ENCODE peak calls at places on chromosomes 11 and 22, in eight cellular contexts. One of them, this sample, is unnamed.

GRCh38 chr11:65586676-65587075 is 8.9 kb downstream of the KCNK7 start:
- DNase-seq in neural crest cell: no peak
- DNase-seq in pancreas: no peak
- DNase-seq in tibial nerve: no peak
- DNase-seq in cardiac fibroblast: peak
- DNase-seq in GM13977: no peak
- DNase-seq in hepatocyte: no peak
- DNase-seq in H1: no peak
- DNase-seq in this sample: no peak

GRCh38 chr11:73980001-73980960 is 2.4 kb downstream of the UCP2 start:
- DNase-seq in neural crest cell: no peak
- DNase-seq in pancreas: peak
- DNase-seq in tibial nerve: no peak
- DNase-seq in cardiac fibroblast: no peak
- DNase-seq in GM13977: peak
- DNase-seq in hepatocyte: peak
- DNase-seq in H1: no peak
- DNase-seq in this sample: peak

GRCh38 chr11:128448981-128449713 is 138.2 kb downstream of the ETS1 start:
- DNase-seq in neural crest cell: no peak
- DNase-seq in pancreas: no peak
- DNase-seq in tibial nerve: no peak
- DNase-seq in cardiac fibroblast: peak
- DNase-seq in GM13977: no peak
- DNase-seq in hepatocyte: no peak
- DNase-seq in H1: no peak
- DNase-seq in this sample: no peak

GRCh38 chr11:60345489-60345888 is 18.4 kb downstream of the MS4A6E start:
- DNase-seq in neural crest cell: peak
- DNase-seq in pancreas: peak
- DNase-seq in tibial nerve: no peak
- DNase-seq in cardiac fibroblast: no peak
- DNase-seq in GM13977: no peak
- DNase-seq in hepatocyte: peak
- DNase-seq in H1: peak
- DNase-seq in this sample: no peak

GRCh38 chr22:31945478-31945815 is 1.1 kb downstream of the YWHAH start:
- DNase-seq in neural crest cell: no peak
- DNase-seq in pancreas: no peak
- DNase-seq in tibial nerve: no peak
- DNase-seq in cardiac fibroblast: no peak
- DNase-seq in GM13977: no peak
- DNase-seq in hepatocyte: no peak
- DNase-seq in H1: no peak
- DNase-seq in this sample: no peak

GRCh38 chr11:97158256-97158655 is 768.4 kb downstream of the JRKL start:
- DNase-seq in neural crest cell: no peak
- DNase-seq in pancreas: no peak
- DNase-seq in tibial nerve: no peak
- DNase-seq in cardiac fibroblast: no peak
- DNase-seq in GM13977: no peak
- DNase-seq in hepatocyte: no peak
- DNase-seq in H1: no peak
- DNase-seq in this sample: no peak

GRCh38 chr22:17717708-17718107 is 56.6 kb downstream of the BID start:
- DNase-seq in neural crest cell: no peak
- DNase-seq in pancreas: no peak
- DNase-seq in tibial nerve: no peak
- DNase-seq in cardiac fibroblast: peak
- DNase-seq in GM13977: no peak
- DNase-seq in hepatocyte: no peak
- DNase-seq in H1: no peak
- DNase-seq in this sample: no peak

GRCh38 chr11:127000291-127000968 is at the start of gene KIRREL3:
- DNase-seq in neural crest cell: peak
- DNase-seq in pancreas: no peak
- DNase-seq in tibial nerve: no peak
- DNase-seq in cardiac fibroblast: no peak
- DNase-seq in GM13977: no peak
- DNase-seq in hepatocyte: peak
- DNase-seq in H1: no peak
- DNase-seq in this sample: no peak

GRCh38 chr22:29784451-29785361 is 17.5 kb downstream of the UQCR10 start:
- DNase-seq in neural crest cell: no peak
- DNase-seq in pancreas: peak
- DNase-seq in tibial nerve: no peak
- DNase-seq in cardiac fibroblast: peak
- DNase-seq in GM13977: no peak
- DNase-seq in hepatocyte: no peak
- DNase-seq in H1: no peak
- DNase-seq in this sample: no peak

GRCh38 chr11:128453444-128454336 is 133.7 kb downstream of the ETS1 start:
- DNase-seq in neural crest cell: no peak
- DNase-seq in pancreas: peak
- DNase-seq in tibial nerve: peak
- DNase-seq in cardiac fibroblast: peak
- DNase-seq in GM13977: no peak
- DNase-seq in hepatocyte: peak
- DNase-seq in H1: no peak
- DNase-seq in this sample: no peak

GRCh38 chr22:48434868-48435250 is 1392.8 kb downstream of the BRD1 start:
- DNase-seq in neural crest cell: no peak
- DNase-seq in pancreas: no peak
- DNase-seq in tibial nerve: no peak
- DNase-seq in cardiac fibroblast: no peak
- DNase-seq in GM13977: no peak
- DNase-seq in hepatocyte: no peak
- DNase-seq in H1: no peak
- DNase-seq in this sample: no peak

GRCh38 chr11:34311126-34311525 is 46.7 kb downstream of the ABTB2 start:
- DNase-seq in neural crest cell: no peak
- DNase-seq in pancreas: no peak
- DNase-seq in tibial nerve: no peak
- DNase-seq in cardiac fibroblast: no peak
- DNase-seq in GM13977: no peak
- DNase-seq in hepatocyte: no peak
- DNase-seq in H1: no peak
- DNase-seq in this sample: no peak

GRCh38 chr11:40513281-40513680 is 946.2 kb downstream of the LRRC4C start:
- DNase-seq in neural crest cell: no peak
- DNase-seq in pancreas: no peak
- DNase-seq in tibial nerve: no peak
- DNase-seq in cardiac fibroblast: no peak
- DNase-seq in GM13977: no peak
- DNase-seq in hepatocyte: no peak
- DNase-seq in H1: no peak
- DNase-seq in this sample: no peak

GRCh38 chr22:35596821-35597220 is 20.3 kb downstream of the MB start:
- DNase-seq in neural crest cell: no peak
- DNase-seq in pancreas: peak
- DNase-seq in tibial nerve: no peak
- DNase-seq in cardiac fibroblast: peak
- DNase-seq in GM13977: no peak
- DNase-seq in hepatocyte: no peak
- DNase-seq in H1: no peak
- DNase-seq in this sample: no peak

GRCh38 chr11:35359321-35360058 is 59.9 kb downstream of the SLC1A2 start:
- DNase-seq in neural crest cell: no peak
- DNase-seq in pancreas: no peak
- DNase-seq in tibial nerve: peak
- DNase-seq in cardiac fibroblast: no peak
- DNase-seq in GM13977: no peak
- DNase-seq in hepatocyte: no peak
- DNase-seq in H1: no peak
- DNase-seq in this sample: no peak

GRCh38 chr22:24563246-24563645 is 7.4 kb downstream of the SNRPD3 start:
- DNase-seq in neural crest cell: no peak
- DNase-seq in pancreas: no peak
- DNase-seq in tibial nerve: no peak
- DNase-seq in cardiac fibroblast: no peak
- DNase-seq in GM13977: no peak
- DNase-seq in hepatocyte: no peak
- DNase-seq in H1: no peak
- DNase-seq in this sample: no peak

DNA sequence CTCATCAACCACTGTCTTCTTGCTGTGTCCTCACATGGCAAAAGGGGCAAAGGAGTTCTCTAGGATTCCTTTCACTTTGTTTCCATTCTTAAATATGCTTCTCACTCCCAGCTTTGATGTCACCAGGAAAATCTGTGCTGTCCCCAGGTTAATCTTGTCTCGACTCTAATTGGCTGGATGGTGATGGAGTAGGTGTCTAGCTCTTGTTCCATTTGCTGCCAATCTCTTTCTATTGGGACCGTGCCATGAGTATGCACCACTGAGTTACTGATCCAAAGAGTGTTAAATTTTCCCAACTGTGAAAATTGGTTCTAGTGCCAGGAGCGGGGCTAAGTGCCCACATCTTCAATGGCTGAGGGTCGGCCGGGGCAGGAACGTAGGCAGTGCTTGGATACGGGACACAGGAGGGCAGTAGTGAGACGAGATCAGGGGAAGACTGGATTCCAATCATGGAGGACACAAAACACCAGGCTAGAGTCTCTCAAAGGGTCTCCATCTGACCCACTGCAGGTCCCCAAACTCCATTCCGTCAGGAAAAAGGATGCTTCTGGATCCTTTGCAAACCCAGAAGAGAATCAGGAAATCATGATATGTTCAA is 47.7 kb upstream of the CSNK2A3 start:
- DNase-seq in neural crest cell: no peak
- DNase-seq in pancreas: no peak
- DNase-seq in tibial nerve: no peak
- DNase-seq in cardiac fibroblast: no peak
- DNase-seq in GM13977: peak
- DNase-seq in hepatocyte: no peak
- DNase-seq in H1: no peak
- DNase-seq in this sample: no peak
- TF ChIP-seq CTCF in neural crest cell: peak
- TF ChIP-seq CTCF in pancreas: no peak
- TF ChIP-seq CTCF in tibial nerve: no peak
- TF ChIP-seq CTCF in cardiac fibroblast: no peak
- TF ChIP-seq CTCF in GM13977: peak
- TF ChIP-seq CTCF in hepatocyte: no peak
- TF ChIP-seq CTCF in H1: peak
- TF ChIP-seq CTCF in this sample: no peak

GRCh38 chr11:79431535-79431934 is 9.3 kb downstream of the TENM4 start:
- DNase-seq in neural crest cell: no peak
- DNase-seq in pancreas: no peak
- DNase-seq in tibial nerve: no peak
- DNase-seq in cardiac fibroblast: no peak
- DNase-seq in GM13977: no peak
- DNase-seq in hepatocyte: no peak
- DNase-seq in H1: no peak
- DNase-seq in this sample: no peak
- TF ChIP-seq CTCF in neural crest cell: no peak
- TF ChIP-seq CTCF in pancreas: no peak
- TF ChIP-seq CTCF in tibial nerve: no peak
- TF ChIP-seq CTCF in cardiac fibroblast: no peak
- TF ChIP-seq CTCF in GM13977: no peak
- TF ChIP-seq CTCF in hepatocyte: no peak
- TF ChIP-seq CTCF in H1: no peak
- TF ChIP-seq CTCF in this sample: no peak

DNA sequence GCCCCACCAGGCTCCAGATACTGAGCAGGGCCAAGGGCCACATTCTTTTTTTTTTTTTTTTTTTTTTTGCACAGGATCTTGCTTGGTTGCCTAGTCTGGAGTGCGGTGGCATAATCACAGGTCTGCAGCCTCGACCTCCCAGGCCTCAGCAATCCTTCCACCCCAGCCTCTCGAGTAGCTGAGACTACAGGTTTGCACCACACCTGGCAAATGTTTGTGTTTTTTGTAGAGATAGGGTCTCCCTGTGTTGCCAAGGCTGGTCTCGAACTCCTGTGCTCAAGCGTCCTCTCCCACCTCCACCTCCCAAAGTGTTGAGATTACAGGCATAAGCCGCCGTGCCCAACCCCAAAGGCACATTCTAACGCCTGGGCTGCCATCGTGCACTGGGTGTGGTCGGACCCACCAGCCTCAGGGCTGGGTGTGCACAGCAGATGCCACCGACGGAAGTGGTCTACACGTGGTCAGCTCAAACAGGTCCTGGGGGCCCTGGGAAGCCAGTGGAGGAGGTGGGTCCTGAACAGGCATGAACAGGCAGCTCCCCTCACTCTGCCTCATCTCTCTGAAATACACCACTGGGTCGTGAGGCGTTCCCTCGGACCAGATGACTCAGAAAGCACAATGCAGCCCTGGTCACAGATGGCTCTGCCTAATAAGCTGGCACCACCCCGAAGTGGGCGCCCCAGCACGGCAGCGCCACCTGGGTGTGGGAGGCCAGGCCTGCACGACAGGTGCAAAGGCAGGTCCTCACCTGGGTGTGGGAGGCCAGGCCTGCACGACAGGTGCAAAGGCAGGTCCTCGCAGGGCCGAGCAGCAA is 5.1 kb upstream of the B4GALNT4 start:
- DNase-seq in neural crest cell: no peak
- DNase-seq in pancreas: peak
- DNase-seq in tibial nerve: no peak
- DNase-seq in cardiac fibroblast: no peak
- DNase-seq in GM13977: peak
- DNase-seq in hepatocyte: peak
- DNase-seq in H1: peak
- DNase-seq in this sample: peak
- TF ChIP-seq CTCF in neural crest cell: peak
- TF ChIP-seq CTCF in pancreas: no peak
- TF ChIP-seq CTCF in tibial nerve: no peak
- TF ChIP-seq CTCF in cardiac fibroblast: peak
- TF ChIP-seq CTCF in GM13977: peak
- TF ChIP-seq CTCF in hepatocyte: peak
- TF ChIP-seq CTCF in H1: peak
- TF ChIP-seq CTCF in this sample: peak

DNA sequence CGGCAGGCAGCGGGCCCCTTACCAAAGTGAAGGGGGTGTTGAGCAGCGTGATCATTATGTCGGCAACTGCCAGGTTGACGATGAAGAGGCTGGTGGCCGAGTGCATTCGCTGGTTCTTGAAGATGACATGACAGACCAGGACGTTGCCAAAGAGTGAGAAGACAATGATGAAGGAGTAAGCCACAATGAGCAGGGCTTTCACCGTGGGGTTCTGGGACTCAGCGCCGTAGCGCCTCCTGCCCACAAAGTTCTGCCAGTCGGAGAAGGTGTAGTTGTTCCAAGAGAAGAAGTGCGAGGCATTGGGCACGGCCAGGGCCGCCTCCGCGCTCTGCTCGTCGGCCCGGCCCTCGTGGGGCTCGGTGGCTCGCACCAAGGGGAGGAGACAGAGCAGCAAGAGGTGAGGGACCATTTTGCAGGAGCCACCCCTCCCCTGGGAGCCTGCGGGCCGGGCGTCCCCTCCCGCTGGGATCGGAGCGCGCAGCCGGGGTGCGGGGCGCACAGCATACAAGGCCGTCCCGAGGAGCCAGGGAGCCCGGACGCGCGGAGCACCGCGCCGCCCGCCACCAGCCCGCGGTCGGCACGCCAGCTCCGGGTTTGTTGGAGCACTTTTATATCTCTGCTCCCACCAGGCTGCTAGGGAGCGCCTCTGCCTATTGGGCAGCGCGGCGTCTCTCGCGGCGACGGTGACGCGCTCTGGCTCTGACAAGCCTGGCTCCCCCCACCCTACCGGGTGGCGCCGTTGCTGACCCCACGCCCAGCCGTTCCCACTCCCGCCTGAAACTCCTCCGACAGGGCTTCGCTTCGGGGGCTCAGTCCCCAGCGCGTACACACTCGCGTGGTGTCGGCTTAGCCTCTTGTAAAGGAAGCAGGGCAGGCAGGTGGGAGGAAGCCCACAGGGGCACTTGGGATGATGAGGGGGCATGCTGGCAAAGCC is at the start of gene GPR83:
- DNase-seq in neural crest cell: peak
- DNase-seq in pancreas: no peak
- DNase-seq in tibial nerve: no peak
- DNase-seq in cardiac fibroblast: peak
- DNase-seq in GM13977: peak
- DNase-seq in hepatocyte: peak
- DNase-seq in H1: no peak
- DNase-seq in this sample: no peak
- TF ChIP-seq CTCF in neural crest cell: no peak
- TF ChIP-seq CTCF in pancreas: no peak
- TF ChIP-seq CTCF in tibial nerve: no peak
- TF ChIP-seq CTCF in cardiac fibroblast: no peak
- TF ChIP-seq CTCF in GM13977: no peak
- TF ChIP-seq CTCF in hepatocyte: no peak
- TF ChIP-seq CTCF in H1: peak
- TF ChIP-seq CTCF in this sample: no peak